ENCODE peak calls at places on chromosomes 3 and 15, in six cellular contexts. H is heart left ventricle; X is PC-9; U is colonic mucosa; Y is CD8-positive, alpha-beta T cell; N is lower lobe of right lung. K is an unnamed sample.

GRCh38 chr3:195086885-195087284 is 184.1 kb downstream of the XXYLT1 start:
- DNase-seq in U (no peak), Y (no peak), X (no peak), N (peak; percentile 36), H (peak; percentile 57), K (no peak)

GRCh38 chr3:20161714-20162113 is 24.3 kb downstream of the SGO1 start:
- DNase-seq in N (no peak), X (no peak), Y (no peak), U (no peak), H (no peak), K (no peak)

GRCh38 chr3:43523454-43524053 is 98.3 kb downstream of the ANO10 start:
- DNase-seq in Y (no peak), N (no peak), X (no peak), U (no peak), H (no peak), K (no peak)

GRCh38 chr15:28919201-28919627 is 33.4 kb downstream of the APBA2 start:
- DNase-seq in H (no peak), U (no peak), N (peak; percentile 35), X (no peak), Y (peak; percentile 32), K (peak; percentile 14)

GRCh38 chr3:15327941-15328340 is 4.4 kb downstream of the SH3BP5 start:
- DNase-seq in U (no peak), N (no peak), X (peak; percentile 84), H (no peak), Y (peak; percentile 39), K (no peak)

GRCh38 chr3:185613016-185613415 is 26.9 kb downstream of the SENP2 start:
- DNase-seq in N (no peak), Y (no peak), X (no peak), H (no peak), U (no peak), K (no peak)

GRCh38 chr15:80386151-80386550 is 18.0 kb upstream of the ARNT2 start:
- DNase-seq in N (no peak), H (no peak), Y (no peak), U (no peak), X (no peak), K (no peak)

GRCh38 chr15:42457445-42458442 is 33.2 kb downstream of the ZNF106 start:
- DNase-seq in X (no peak), N (peak; percentile 53), H (peak; percentile 67), U (peak; percentile 40), Y (no peak), K (no peak)

GRCh38 chr15:50298340-50298739 is 32.8 kb upstream of the HDC start:
- DNase-seq in U (no peak), H (no peak), X (no peak), N (no peak), Y (no peak), K (no peak)

GRCh38 chr3:10259036-10259435 is 10.8 kb downstream of the TATDN2 start:
- DNase-seq in X (no peak), H (no peak), N (no peak), Y (no peak), U (no peak), K (no peak)

GRCh38 chr3:9190276-9190675 is 59.2 kb downstream of the SRGAP3 start:
- DNase-seq in H (no peak), U (no peak), Y (no peak), X (no peak), N (no peak), K (no peak)

GRCh38 chr15:90227336-90227735 is 6.4 kb downstream of the CIB1 start:
- DNase-seq in N (no peak), Y (no peak), X (no peak), U (no peak), H (no peak), K (no peak)

GRCh38 chr3:171135536-171135935 is 109.0 kb upstream of the SLC2A2 start:
- DNase-seq in Y (no peak), H (no peak), N (no peak), U (no peak), X (no peak), K (no peak)

GRCh38 chr3:172516318-172517214 is 6.7 kb downstream of the TNFSF10 start:
- DNase-seq in U (peak; percentile 88), H (no peak), X (peak; percentile 61), Y (no peak), N (no peak), K (peak; percentile 84)

GRCh38 chr15:70853270-70853854 is 595 bp downstream of the LARP6 start:
- DNase-seq in H (peak; percentile 70), X (peak; percentile 26), Y (no peak), U (no peak), N (no peak), K (peak; percentile 63)

GRCh38 chr3:65052101-65052500 is 364.3 kb upstream of the ADAMTS9 start:
- DNase-seq in U (no peak), N (no peak), Y (no peak), H (no peak), X (no peak), K (no peak)

GRCh38 chr3:158731938-158732855 is at the start of gene RARRES1:
- DNase-seq in X (peak; percentile 56), H (peak; percentile 86), Y (peak; percentile 31), N (peak; percentile 87), U (peak; percentile 71), K (peak; percentile 34)

GRCh38 chr15:31034152-31034551 is 42.7 kb upstream of the MTMR10 start:
- DNase-seq in U (no peak), X (no peak), H (no peak), Y (no peak), N (no peak), K (no peak)

GRCh38 chr3:129911261-129911861 is 17.9 kb upstream of the TMCC1 start:
- DNase-seq in H (no peak), X (no peak), N (no peak), Y (no peak), U (no peak), K (no peak)

GRCh38 chr3:64097920-64098319 is 74.6 kb upstream of the PSMD6 start:
- DNase-seq in Y (no peak), N (no peak), U (no peak), H (no peak), X (no peak), K (no peak)

GRCh38 chr15:68656438-68656739 is 77.6 kb downstream of the CORO2B start:
- DNase-seq in X (no peak), Y (no peak), N (no peak), U (no peak), H (no peak), K (no peak)

GRCh38 chr3:44885618-44886017 is 11.2 kb downstream of the TGM4 start:
- DNase-seq in Y (no peak), N (no peak), U (no peak), X (peak; percentile 88), H (no peak), K (peak; percentile 95)

GRCh38 chr3:64150527-64151238 is 74.6 kb downstream of the PRICKLE2 start:
- DNase-seq in X (peak; percentile 32), U (peak; percentile 86), N (peak; percentile 86), Y (no peak), H (peak; percentile 66), K (no peak)

GRCh38 chr3:112405845-112406244 is 72.9 kb downstream of the CD200 start:
- DNase-seq in X (no peak), U (no peak), N (no peak), Y (no peak), H (no peak), K (no peak)

GRCh38 chr15:45715528-45715927 is 80.7 kb downstream of the SQOR start:
- DNase-seq in H (no peak), X (no peak), Y (no peak), N (no peak), U (no peak), K (no peak)
- TF ChIP-seq CTCF in H (no peak), X (peak; percentile 24), Y (no peak), N (no peak), U (no peak), K (peak; percentile 20)

DNA sequence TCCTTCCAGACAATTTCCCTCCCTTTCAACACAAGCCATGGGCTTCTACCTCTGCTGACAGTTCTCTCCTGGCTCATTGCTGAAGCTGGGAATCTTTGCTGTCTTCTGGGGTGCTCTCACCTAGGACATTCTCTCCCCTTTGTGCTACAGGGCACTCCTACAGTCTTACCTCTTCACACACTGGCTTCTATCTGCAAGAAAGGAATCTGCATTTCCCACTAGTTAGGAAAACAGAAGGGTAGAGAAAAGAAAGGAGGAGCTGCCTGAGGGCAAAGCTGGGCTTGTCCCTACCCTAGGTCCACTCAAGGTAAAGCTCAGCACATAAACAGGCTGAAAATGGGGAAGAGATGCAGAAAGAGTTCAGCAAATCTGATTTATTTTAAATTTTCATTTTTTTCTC is 5.6 kb upstream of the ARGFX start:
- DNase-seq in U (no peak), N (no peak), H (no peak), Y (no peak), X (no peak), K (no peak)
- H3K27ac ChIP-seq in U (no peak overlapping the region), N (no peak overlapping the region), H (no peak overlapping the region), Y (no peak overlapping the region), X (no peak overlapping the region), K (no peak overlapping the region)

DNA sequence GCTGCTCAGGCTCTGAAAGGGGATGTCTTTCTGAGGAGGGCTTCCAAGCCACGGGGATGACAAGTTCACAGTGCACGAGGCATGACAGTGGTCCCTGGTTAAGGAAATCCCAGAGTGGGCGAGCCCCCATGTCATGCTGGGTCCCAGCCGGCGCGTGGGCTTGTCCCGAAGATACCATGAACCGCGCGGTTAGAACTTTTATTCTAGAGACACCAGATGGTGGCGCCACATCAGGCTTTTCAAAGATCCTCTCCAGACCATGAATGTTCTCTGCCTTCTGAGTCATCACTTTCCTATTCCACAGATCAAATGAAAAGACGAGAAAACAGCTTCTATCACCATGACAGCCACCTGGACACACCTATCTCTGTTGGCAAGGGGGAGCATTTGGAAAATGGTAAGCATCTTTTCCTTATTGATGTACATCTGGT is 227.8 kb upstream of the LYSMD4 start:
- DNase-seq in X (peak; percentile 43), H (no peak), N (no peak), Y (no peak), U (peak; percentile 19), K (no peak)
- TF ChIP-seq CTCF in X (peak; percentile 57), H (peak; percentile 35), N (peak; percentile 27), Y (no peak), U (no peak), K (no peak)

GRCh38 chr3:41247055-41247454 is 47.8 kb downstream of the CTNNB1 start:
- DNase-seq in X (no peak), N (no peak), U (no peak), Y (no peak), H (no peak), K (no peak)

GRCh38 chr3:41241800-41242571 is 42.7 kb downstream of the CTNNB1 start:
- DNase-seq in U (no peak), H (no peak), X (no peak), Y (no peak), N (no peak), K (no peak)

GRCh38 chr3:41247590-41247989 is 48.3 kb downstream of the CTNNB1 start:
- DNase-seq in Y (no peak), H (no peak), X (no peak), N (no peak), U (no peak), K (no peak)

GRCh38 chr3:41243183-41243582 is 43.9 kb downstream of the CTNNB1 start:
- DNase-seq in U (no peak), Y (no peak), X (no peak), H (no peak), N (no peak), K (no peak)

GRCh38 chr3:41244620-41245336 is 45.5 kb downstream of the CTNNB1 start:
- DNase-seq in Y (no peak), X (no peak), U (no peak), N (no peak), H (no peak), K (no peak)
- H3K27ac ChIP-seq in Y (no peak overlapping the region), X (no peak overlapping the region), U (no peak overlapping the region), N (no peak overlapping the region), H (no peak overlapping the region), K (peak overlapping the region; percentile 2)

GRCh38 chr3:188001926-188002325 is 152.0 kb upstream of the LPP start:
- DNase-seq in N (no peak), X (no peak), H (no peak), U (no peak), Y (no peak), K (no peak)
- TF ChIP-seq CTCF in N (no peak), X (no peak), H (no peak), U (no peak), Y (no peak), K (no peak)